ENCODE peak calls at places on chromosomes 11 and 22, in four cellular contexts. One of them, this sample, is unnamed.

GRCh38 chr11:47992959-47993820 is 12.8 kb downstream of the PTPRJ start:
- DNase-seq in GM12878: no peak
- DNase-seq in H1: no peak
- DNase-seq in mammary epithelial cell: no peak
- DNase-seq in this sample: no peak

GRCh38 chr11:46330887-46331652 is 16.2 kb upstream of the DGKZ start:
- DNase-seq in GM12878: no peak
- DNase-seq in H1: no peak
- DNase-seq in mammary epithelial cell: no peak
- DNase-seq in this sample: peak

GRCh38 chr11:47398551-47398950 is 9.8 kb upstream of the SLC39A13 start:
- DNase-seq in GM12878: no peak
- DNase-seq in H1: no peak
- DNase-seq in mammary epithelial cell: no peak
- DNase-seq in this sample: no peak

GRCh38 chr11:78069465-78069864 is 5.8 kb downstream of the THRSP start:
- DNase-seq in GM12878: no peak
- DNase-seq in H1: no peak
- DNase-seq in mammary epithelial cell: no peak
- DNase-seq in this sample: no peak

GRCh38 chr11:73229321-73230275 is 11.5 kb downstream of the P2RY2 start:
- DNase-seq in GM12878: no peak
- DNase-seq in H1: no peak
- DNase-seq in mammary epithelial cell: no peak
- DNase-seq in this sample: no peak

GRCh38 chr22:27577570-27577969 is 224.0 kb downstream of the MN1 start:
- DNase-seq in GM12878: no peak
- DNase-seq in H1: no peak
- DNase-seq in mammary epithelial cell: no peak
- DNase-seq in this sample: no peak

GRCh38 chr11:35237860-35238715 is 99.1 kb downstream of the CD44 start:
- DNase-seq in GM12878: peak
- DNase-seq in H1: peak
- DNase-seq in mammary epithelial cell: no peak
- DNase-seq in this sample: peak

GRCh38 chr11:2578006-2578933 is 121.5 kb downstream of the KCNQ1OT1 start:
- DNase-seq in GM12878: no peak
- DNase-seq in H1: no peak
- DNase-seq in mammary epithelial cell: no peak
- DNase-seq in this sample: no peak

GRCh38 chr11:111573821-111574249 is 28.4 kb upstream of the SIK2 start:
- DNase-seq in GM12878: no peak
- DNase-seq in H1: no peak
- DNase-seq in mammary epithelial cell: no peak
- DNase-seq in this sample: no peak

GRCh38 chr11:130783322-130783721 is 133.0 kb downstream of the SNX19 start:
- DNase-seq in GM12878: no peak
- DNase-seq in H1: no peak
- DNase-seq in mammary epithelial cell: no peak
- DNase-seq in this sample: peak

GRCh38 chr11:118744001-118744400 is 47.0 kb downstream of the DDX6 start:
- DNase-seq in GM12878: no peak
- DNase-seq in H1: no peak
- DNase-seq in mammary epithelial cell: no peak
- DNase-seq in this sample: peak

GRCh38 chr11:96179905-96180304 is 163.1 kb downstream of the MAML2 start:
- DNase-seq in GM12878: no peak
- DNase-seq in H1: no peak
- DNase-seq in mammary epithelial cell: no peak
- DNase-seq in this sample: no peak

GRCh38 chr11:75214411-75214821 is 26.2 kb upstream of the TPBGL start:
- DNase-seq in GM12878: peak
- DNase-seq in H1: peak
- DNase-seq in mammary epithelial cell: peak
- DNase-seq in this sample: peak

GRCh38 chr11:92380882-92381281 is 156.3 kb downstream of the FAT3 start:
- DNase-seq in GM12878: no peak
- DNase-seq in H1: no peak
- DNase-seq in mammary epithelial cell: peak
- DNase-seq in this sample: peak

GRCh38 chr11:102276302-102277182 is 40.7 kb upstream of the BIRC3 start:
- DNase-seq in GM12878: no peak
- DNase-seq in H1: no peak
- DNase-seq in mammary epithelial cell: no peak
- DNase-seq in this sample: no peak

GRCh38 chr11:68044898-68045351 is 6.1 kb downstream of the TCIRG1 start:
- DNase-seq in GM12878: no peak
- DNase-seq in H1: no peak
- DNase-seq in mammary epithelial cell: no peak
- DNase-seq in this sample: no peak

GRCh38 chr11:10317281-10317755 is 12.4 kb downstream of the ADM start:
- DNase-seq in GM12878: no peak
- DNase-seq in H1: no peak
- DNase-seq in mammary epithelial cell: no peak
- DNase-seq in this sample: no peak

GRCh38 chr11:10117709-10118341 is 176.2 kb downstream of the SBF2 start:
- DNase-seq in GM12878: no peak
- DNase-seq in H1: no peak
- DNase-seq in mammary epithelial cell: peak
- DNase-seq in this sample: no peak

GRCh38 chr11:62223095-62223494 is 14.6 kb downstream of the SCGB2A1 start:
- DNase-seq in GM12878: no peak
- DNase-seq in H1: no peak
- DNase-seq in mammary epithelial cell: peak
- DNase-seq in this sample: no peak

GRCh38 chr11:62430350-62430749 is 11.5 kb downstream of the SCGB1A1 start:
- DNase-seq in GM12878: no peak
- DNase-seq in H1: no peak
- DNase-seq in mammary epithelial cell: no peak
- DNase-seq in this sample: no peak

GRCh38 chr11:68950268-68950667 is 30.5 kb downstream of the MRGPRD start:
- DNase-seq in GM12878: no peak
- DNase-seq in H1: no peak
- DNase-seq in mammary epithelial cell: no peak
- DNase-seq in this sample: peak

GRCh38 chr11:16226245-16226644 is 130.1 kb downstream of the SOX6 start:
- DNase-seq in GM12878: no peak
- DNase-seq in H1: no peak
- DNase-seq in mammary epithelial cell: peak
- DNase-seq in this sample: peak

GRCh38 chr22:31281733-31282132 is 10.6 kb downstream of the PIK3IP1 start:
- DNase-seq in GM12878: no peak
- DNase-seq in H1: no peak
- DNase-seq in mammary epithelial cell: no peak
- DNase-seq in this sample: no peak

GRCh38 chr11:83682645-83682973 is 396.4 kb upstream of the CCDC90B start:
- DNase-seq in GM12878: no peak
- DNase-seq in H1: no peak
- DNase-seq in mammary epithelial cell: no peak
- DNase-seq in this sample: no peak

GRCh38 chr11:30741039-30741550 is 154.9 kb upstream of the MPPED2 start:
- DNase-seq in GM12878: no peak
- DNase-seq in H1: no peak
- DNase-seq in mammary epithelial cell: no peak
- DNase-seq in this sample: peak

GRCh38 chr22:45891021-45891421 is 85.9 kb downstream of the WNT7B start:
- DNase-seq in GM12878: no peak
- DNase-seq in H1: no peak
- DNase-seq in mammary epithelial cell: no peak
- DNase-seq in this sample: no peak

GRCh38 chr11:67615455-67616430 is 9.0 kb downstream of the NDUFV1 start:
- DNase-seq in GM12878: no peak
- DNase-seq in H1: no peak
- DNase-seq in mammary epithelial cell: no peak
- DNase-seq in this sample: peak

GRCh38 chr11:105179542-105180278 is 40.1 kb upstream of the CARD18 start:
- DNase-seq in GM12878: no peak
- DNase-seq in H1: no peak
- DNase-seq in mammary epithelial cell: no peak
- DNase-seq in this sample: no peak

DNA sequence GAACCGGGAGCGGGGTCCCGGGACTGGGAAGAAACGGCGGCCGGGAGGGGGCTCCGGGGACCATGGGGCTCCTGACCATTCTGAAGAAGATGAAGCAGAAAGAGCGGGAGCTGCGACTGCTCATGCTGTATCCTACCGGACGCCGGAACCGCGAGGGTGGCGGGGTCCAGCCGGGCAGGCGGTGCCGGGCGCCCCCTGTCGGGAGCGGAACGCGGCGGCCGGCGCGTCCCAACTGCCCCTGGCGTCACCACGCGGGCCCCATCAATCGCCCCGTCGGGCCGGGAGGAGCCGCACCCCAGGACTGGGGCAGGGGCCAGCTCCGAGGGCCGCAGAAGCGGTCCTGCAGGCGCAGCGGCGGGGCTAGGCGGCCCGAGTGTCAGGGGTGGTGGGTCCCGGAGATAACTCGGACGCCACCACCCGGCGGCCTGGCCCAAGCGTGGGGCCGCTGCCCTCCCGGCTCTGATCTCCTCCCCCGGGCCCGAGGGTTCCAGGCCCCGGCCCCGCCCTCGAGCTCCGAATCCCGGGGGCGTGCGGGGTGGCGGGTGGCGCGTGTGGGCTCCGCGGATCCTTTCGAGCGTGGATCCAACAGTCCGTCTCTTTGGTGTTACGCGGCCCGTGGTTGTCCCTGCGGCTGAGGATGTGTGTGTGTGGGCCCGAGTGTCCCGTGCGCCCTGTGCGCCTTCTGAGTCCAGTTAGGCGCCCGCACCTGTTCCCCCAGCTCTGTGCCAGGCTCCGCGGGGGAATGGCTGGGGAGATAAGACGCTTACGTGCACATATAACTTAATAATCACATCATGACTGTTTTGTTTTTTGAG is at the start of gene ARL2:
- DNase-seq in GM12878: no peak
- DNase-seq in H1: no peak
- DNase-seq in mammary epithelial cell: peak
- DNase-seq in this sample: peak
- TF ChIP-seq CTCF in GM12878: peak
- TF ChIP-seq CTCF in H1: no peak
- TF ChIP-seq CTCF in mammary epithelial cell: peak
- TF ChIP-seq CTCF in this sample: peak

GRCh38 chr22:17199131-17199731 is 20.0 kb downstream of the ADA2 start:
- DNase-seq in GM12878: no peak
- DNase-seq in H1: peak
- DNase-seq in mammary epithelial cell: no peak
- DNase-seq in this sample: peak

GRCh38 chr22:17201285-17201945 is 17.8 kb downstream of the ADA2 start:
- DNase-seq in GM12878: no peak
- DNase-seq in H1: no peak
- DNase-seq in mammary epithelial cell: no peak
- DNase-seq in this sample: peak

GRCh38 chr22:17194213-17194612 is 25.0 kb downstream of the ADA2 start:
- DNase-seq in GM12878: no peak
- DNase-seq in H1: no peak
- DNase-seq in mammary epithelial cell: no peak
- DNase-seq in this sample: no peak

GRCh38 chr22:17198188-17199130 is 20.8 kb downstream of the ADA2 start:
- DNase-seq in GM12878: no peak
- DNase-seq in H1: peak
- DNase-seq in mammary epithelial cell: no peak
- DNase-seq in this sample: no peak
- H3K4me3 ChIP-seq in GM12878: no peak
- H3K4me3 ChIP-seq in H1: peak
- H3K4me3 ChIP-seq in mammary epithelial cell: no peak
- H3K4me3 ChIP-seq in this sample: no peak

GRCh38 chr11:32438883-32439487 is 3.6 kb upstream of the WT1 start:
- DNase-seq in GM12878: no peak
- DNase-seq in H1: no peak
- DNase-seq in mammary epithelial cell: no peak
- DNase-seq in this sample: peak
- TF ChIP-seq EZH2 in GM12878: no peak
- TF ChIP-seq EZH2 in H1: peak
- TF ChIP-seq EZH2 in mammary epithelial cell: peak
- TF ChIP-seq EZH2 in this sample: peak

GRCh38 chr11:70567680-70568503 is 169.6 kb downstream of the CTTN start:
- DNase-seq in GM12878: no peak
- DNase-seq in H1: no peak
- DNase-seq in mammary epithelial cell: no peak
- DNase-seq in this sample: peak

GRCh38 chr11:70569173-70569890 is 171.0 kb downstream of the CTTN start:
- DNase-seq in GM12878: no peak
- DNase-seq in H1: no peak
- DNase-seq in mammary epithelial cell: no peak
- DNase-seq in this sample: no peak

GRCh38 chr11:70566768-70567530 is 168.6 kb downstream of the CTTN start:
- DNase-seq in GM12878: no peak
- DNase-seq in H1: no peak
- DNase-seq in mammary epithelial cell: no peak
- DNase-seq in this sample: no peak

GRCh38 chr11:70569996-70570692 is 171.8 kb downstream of the CTTN start:
- DNase-seq in GM12878: no peak
- DNase-seq in H1: no peak
- DNase-seq in mammary epithelial cell: no peak
- DNase-seq in this sample: no peak

DNA sequence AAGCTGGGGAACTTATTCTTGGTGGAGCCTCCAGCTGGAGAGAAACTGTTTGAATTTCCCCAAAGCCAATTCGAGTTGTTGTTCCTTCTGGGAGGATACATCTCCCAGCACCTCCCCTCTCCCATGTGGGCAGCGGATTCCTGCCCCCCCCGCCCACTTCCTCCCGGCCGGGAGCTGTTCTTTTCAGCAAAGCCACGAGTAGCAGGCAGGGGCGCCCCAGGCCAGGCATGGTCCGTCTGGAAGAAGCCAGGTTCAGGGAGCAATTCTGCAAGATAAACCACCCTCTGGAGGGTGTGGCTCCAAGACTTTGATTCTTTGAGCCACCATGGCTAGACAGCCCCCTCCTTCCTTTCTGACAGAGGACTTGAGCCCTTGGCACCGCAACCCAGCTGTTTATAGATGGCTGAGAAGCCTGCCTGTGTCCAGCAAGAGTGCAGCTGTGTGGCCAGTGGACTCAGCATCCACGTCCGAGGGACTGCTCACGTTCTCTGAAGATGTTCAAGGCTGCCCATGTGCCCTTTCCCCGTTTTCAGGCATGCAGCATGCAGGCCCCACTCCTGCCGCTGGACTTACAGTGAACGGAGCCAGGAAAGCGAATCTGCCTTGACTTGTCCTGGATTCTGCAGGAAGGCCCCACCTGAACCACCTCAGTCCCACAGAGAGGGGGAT is 170.3 kb downstream of the CTTN start:
- DNase-seq in GM12878: no peak
- DNase-seq in H1: peak
- DNase-seq in mammary epithelial cell: peak
- DNase-seq in this sample: peak
- TF ChIP-seq CTCF in GM12878: no peak
- TF ChIP-seq CTCF in H1: peak
- TF ChIP-seq CTCF in mammary epithelial cell: peak
- TF ChIP-seq CTCF in this sample: no peak

This sample was measured in A673.